ENCODE peak calls at places on chromosomes 1 and 21, in four cellular contexts. One of them, this sample, is unnamed.
A peak's percentile ranks its signal among the peaks of the same experiment; 100 is the strongest.

GRCh38 chr1:16073490-16074104 is at the start of gene FAM131C:
- DNase-seq in K562: peak; percentile 92
- DNase-seq in HepG2: no peak
- DNase-seq in GM12878: no peak
- DNase-seq in this sample: peak; percentile 79

GRCh38 chr1:212485895-212486590 is 53.3 kb downstream of the NENF start:
- DNase-seq in K562: peak; percentile 39
- DNase-seq in HepG2: peak; percentile 71
- DNase-seq in GM12878: no peak
- DNase-seq in this sample: no peak

GRCh38 chr1:119659628-119660027 is 11.6 kb upstream of the ZNF697 start:
- DNase-seq in K562: no peak
- DNase-seq in HepG2: no peak
- DNase-seq in GM12878: no peak
- DNase-seq in this sample: no peak

GRCh38 chr1:102435483-102435882 is 438.8 kb upstream of the OLFM3 start:
- DNase-seq in K562: no peak
- DNase-seq in HepG2: no peak
- DNase-seq in GM12878: no peak
- DNase-seq in this sample: no peak

GRCh38 chr1:9101510-9102146 is 27.3 kb downstream of the GPR157 start:
- DNase-seq in K562: peak; percentile 29
- DNase-seq in HepG2: peak; percentile 55
- DNase-seq in GM12878: no peak
- DNase-seq in this sample: peak; percentile 65

GRCh38 chr1:56967900-56968832 is 2.4 kb upstream of the C8B start:
- DNase-seq in K562: peak; percentile 72
- DNase-seq in HepG2: peak; percentile 58
- DNase-seq in GM12878: no peak
- DNase-seq in this sample: peak; percentile 85

GRCh38 chr1:26357121-26357602 is 3.2 kb upstream of the CRYBG2 start:
- DNase-seq in K562: no peak
- DNase-seq in HepG2: no peak
- DNase-seq in GM12878: no peak
- DNase-seq in this sample: no peak

GRCh38 chr21:39452207-39452964 is 616 bp downstream of the SH3BGR start:
- DNase-seq in K562: no peak
- DNase-seq in HepG2: peak; percentile 3
- DNase-seq in GM12878: no peak
- DNase-seq in this sample: no peak

GRCh38 chr21:17572431-17572830 is 40.3 kb downstream of the BTG3 start:
- DNase-seq in K562: no peak
- DNase-seq in HepG2: no peak
- DNase-seq in GM12878: no peak
- DNase-seq in this sample: no peak

GRCh38 chr21:32143222-32143939 is 135.5 kb downstream of the MIS18A start:
- DNase-seq in K562: no peak
- DNase-seq in HepG2: no peak
- DNase-seq in GM12878: no peak
- DNase-seq in this sample: no peak

GRCh38 chr1:202658766-202659165 is 51.5 kb downstream of the SYT2 start:
- DNase-seq in K562: no peak
- DNase-seq in HepG2: no peak
- DNase-seq in GM12878: no peak
- DNase-seq in this sample: no peak

DNA sequence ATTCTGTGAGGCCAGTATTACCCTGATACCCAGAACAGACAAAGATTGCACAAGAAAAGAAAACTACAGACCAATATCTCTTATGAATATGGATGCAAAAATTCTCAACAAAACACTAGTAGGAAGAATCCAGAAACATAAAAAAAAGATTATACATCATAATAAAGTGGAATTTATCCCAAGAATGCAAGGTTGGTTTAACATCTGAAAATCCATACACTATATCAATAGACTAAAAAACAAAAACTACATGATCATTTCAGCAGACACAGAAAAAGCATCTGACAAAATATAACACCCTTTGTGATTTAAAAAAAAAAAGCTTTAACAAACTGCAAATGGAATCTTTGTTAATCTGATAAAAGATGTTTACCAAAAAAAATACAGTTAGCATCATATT is 12.2 kb upstream of the MPL start:
- DNase-seq in K562: no peak
- DNase-seq in HepG2: no peak
- DNase-seq in GM12878: no peak
- DNase-seq in this sample: no peak
- TF ChIP-seq BHLHE40 in K562: no peak
- TF ChIP-seq BHLHE40 in HepG2: no peak
- TF ChIP-seq BHLHE40 in GM12878: no peak
- TF ChIP-seq BHLHE40 in this sample: no peak

GRCh38 chr1:230807029-230807428 is 59.8 kb downstream of the CAPN9 start:
- DNase-seq in K562: no peak
- DNase-seq in HepG2: no peak
- DNase-seq in GM12878: no peak
- DNase-seq in this sample: no peak
- TF ChIP-seq FOXK2 in K562: no peak
- TF ChIP-seq FOXK2 in HepG2: no peak
- TF ChIP-seq FOXK2 in GM12878: no peak
- TF ChIP-seq FOXK2 in this sample: no peak

DNA sequence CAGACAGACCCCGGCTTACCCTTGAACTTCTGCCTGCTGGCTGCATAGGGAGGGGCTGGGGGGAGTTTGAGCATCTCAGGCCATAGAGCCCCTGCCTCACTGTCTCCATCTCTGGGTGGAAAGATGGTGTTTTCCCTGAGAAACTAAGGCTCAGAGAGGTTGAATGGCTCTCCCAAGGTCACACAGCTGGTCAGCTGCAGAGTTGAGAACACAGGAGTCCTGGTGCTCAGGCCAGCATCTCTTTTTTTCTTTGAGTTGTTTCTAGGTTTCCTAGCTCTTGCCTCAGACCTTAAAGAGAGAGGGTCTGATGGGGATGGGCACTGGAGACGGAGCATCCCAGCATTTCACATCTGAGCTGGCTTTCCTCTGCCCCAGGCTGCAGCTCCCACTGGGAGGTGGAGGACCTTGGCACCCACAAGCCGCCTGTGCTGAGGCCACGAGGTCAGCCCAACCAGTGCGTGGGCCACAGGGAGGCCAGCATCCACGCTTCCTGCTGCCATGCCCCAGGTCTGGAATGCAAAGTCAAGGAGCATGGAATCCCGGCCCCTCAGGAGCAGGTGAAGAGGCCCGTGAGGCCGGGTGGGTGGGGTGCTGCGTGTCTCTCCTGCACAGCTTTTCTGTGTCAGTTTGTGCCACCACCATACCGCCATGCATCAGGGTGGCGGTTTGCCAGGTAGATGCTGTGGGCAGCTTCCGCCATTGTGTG is 21.8 kb downstream of the PCSK9 start:
- DNase-seq in K562: no peak
- DNase-seq in HepG2: no peak
- DNase-seq in GM12878: no peak
- DNase-seq in this sample: no peak
- TF ChIP-seq BHLHE40 in K562: no peak
- TF ChIP-seq BHLHE40 in HepG2: no peak
- TF ChIP-seq BHLHE40 in GM12878: no peak
- TF ChIP-seq BHLHE40 in this sample: no peak

GRCh38 chr1:80375662-80376061 is 1369.1 kb upstream of the ADGRL4 start:
- DNase-seq in K562: no peak
- DNase-seq in HepG2: no peak
- DNase-seq in GM12878: no peak
- DNase-seq in this sample: no peak
- TF ChIP-seq FOXK2 in K562: no peak
- TF ChIP-seq FOXK2 in HepG2: no peak
- TF ChIP-seq FOXK2 in GM12878: no peak
- TF ChIP-seq FOXK2 in this sample: no peak

GRCh38 chr1:58123051-58123450 is 423.5 kb downstream of the OMA1 start:
- DNase-seq in K562: no peak
- DNase-seq in HepG2: no peak
- DNase-seq in GM12878: no peak
- DNase-seq in this sample: no peak
- TF ChIP-seq BHLHE40 in K562: no peak
- TF ChIP-seq BHLHE40 in HepG2: no peak
- TF ChIP-seq BHLHE40 in GM12878: no peak
- TF ChIP-seq BHLHE40 in this sample: no peak

This sample was measured in HEK293T.